ENCODE peak calls at places on chromosome 1, in four cellular contexts. H is aorta, C is uterus, P is body of pancreas. E is an unnamed sample.

GRCh38 chr1:171292799-171293198 is 21.2 kb upstream of the FMO4 start:
- DNase-seq in H (no peak), C (no peak), P (no peak), E (peak)

GRCh38 chr1:109185990-109186703 is 27.6 kb upstream of the SARS1 start:
- DNase-seq in H (no peak), C (no peak), P (no peak), E (no peak)

GRCh38 chr1:110674337-110675059 is at the start of gene KCNA3:
- DNase-seq in H (peak), C (peak), P (peak), E (peak)

GRCh38 chr1:63732666-63733065 is 41.2 kb upstream of the ROR1 start:
- DNase-seq in H (no peak), C (no peak), P (no peak), E (peak)

GRCh38 chr1:53280486-53280885 is 42.2 kb upstream of the MAGOH start:
- DNase-seq in H (no peak), C (no peak), P (no peak), E (no peak)

GRCh38 chr1:109277434-109278204 is 5.3 kb downstream of the PSRC1 start:
- DNase-seq in H (peak), C (peak), P (peak), E (peak)

GRCh38 chr1:26078286-26079177 is 11.1 kb upstream of the TRIM63 start:
- DNase-seq in H (no peak), C (no peak), P (no peak), E (no peak)

GRCh38 chr1:99906535-99906934 is 56.4 kb downstream of the AGL start:
- DNase-seq in H (no peak), C (no peak), P (no peak), E (no peak)

GRCh38 chr1:119582801-119583200 is 65.3 kb downstream of the ZNF697 start:
- DNase-seq in H (peak), C (no peak), P (peak), E (peak)

GRCh38 chr1:239803666-239804228 is 287.9 kb upstream of the FMN2 start:
- DNase-seq in H (no peak), C (no peak), P (no peak), E (no peak)

GRCh38 chr1:19484338-19484792 is 974 bp downstream of the CAPZB start:
- DNase-seq in H (no peak), C (no peak), P (no peak), E (no peak)

GRCh38 chr1:218546314-218546713 is 201.2 kb downstream of the TGFB2 start:
- DNase-seq in H (no peak), C (no peak), P (no peak), E (peak)

DNA sequence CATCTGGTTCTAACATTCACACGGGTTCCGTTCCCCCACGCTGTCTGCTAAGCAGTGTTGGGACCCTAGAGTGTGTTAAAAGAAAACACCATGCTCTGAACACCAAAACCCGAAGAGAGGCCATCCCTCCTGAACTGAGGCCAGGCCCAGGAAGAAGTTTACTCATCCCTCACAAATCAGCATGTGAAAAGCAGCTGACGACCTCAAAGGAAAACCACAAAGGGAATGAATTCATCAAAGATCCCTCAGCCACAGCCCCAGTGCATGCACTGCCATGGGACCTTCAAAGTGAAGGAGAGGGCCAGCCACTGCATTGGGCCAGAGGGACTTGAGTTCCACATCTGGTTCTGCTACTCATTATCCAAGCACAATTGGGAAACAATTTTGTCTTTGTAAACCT is 7.0 kb upstream of the PSEN2 start:
- DNase-seq in H (no peak), C (no peak), P (no peak), E (peak)
- H3K4me3 ChIP-seq in H (no peak), C (no peak), P (no peak), E (no peak)

DNA sequence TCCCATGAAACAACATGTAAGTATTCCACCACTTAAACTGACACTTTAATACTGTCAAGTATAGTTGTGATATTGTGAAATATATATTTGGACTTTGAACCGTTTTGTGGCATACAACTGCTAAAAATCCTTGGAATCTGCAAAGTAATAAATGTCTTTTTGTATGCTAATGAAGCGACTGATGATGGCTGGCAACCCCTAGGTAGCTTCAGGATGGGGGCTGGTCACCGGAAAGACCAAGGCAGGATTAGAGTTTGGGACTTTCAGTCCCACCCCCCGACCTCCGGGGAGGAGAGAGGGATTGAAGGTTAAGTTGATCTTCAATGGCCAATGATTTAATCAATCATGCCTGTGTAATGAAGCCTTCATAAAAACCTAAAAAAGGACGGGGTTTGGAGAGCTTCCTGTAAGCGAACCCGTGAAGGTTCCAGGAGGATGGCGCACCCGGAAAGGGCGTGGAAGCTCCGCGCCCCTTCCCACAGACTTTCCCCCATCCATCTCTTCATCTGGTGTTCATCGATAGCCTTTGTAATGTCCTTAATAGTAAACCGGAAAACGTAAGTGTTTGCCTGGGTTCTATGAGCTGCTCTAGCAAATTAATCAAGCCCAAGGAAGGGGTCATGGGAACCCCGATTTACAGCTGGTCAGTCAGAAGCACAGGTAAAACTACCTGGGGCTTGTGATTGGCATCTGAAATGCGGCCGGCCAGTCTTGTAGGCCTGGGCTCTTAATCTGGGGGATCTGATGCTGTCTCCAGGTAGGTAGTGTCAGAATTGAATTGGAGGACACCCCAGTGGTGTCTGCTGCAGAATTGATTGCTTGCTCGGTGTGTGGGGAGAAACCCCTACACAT is 1.8 kb upstream of the ZNF281 start:
- DNase-seq in H (no peak), C (no peak), P (no peak), E (no peak)
- H3K4me3 ChIP-seq in H (no peak), C (no peak), P (no peak), E (no peak)

DNA sequence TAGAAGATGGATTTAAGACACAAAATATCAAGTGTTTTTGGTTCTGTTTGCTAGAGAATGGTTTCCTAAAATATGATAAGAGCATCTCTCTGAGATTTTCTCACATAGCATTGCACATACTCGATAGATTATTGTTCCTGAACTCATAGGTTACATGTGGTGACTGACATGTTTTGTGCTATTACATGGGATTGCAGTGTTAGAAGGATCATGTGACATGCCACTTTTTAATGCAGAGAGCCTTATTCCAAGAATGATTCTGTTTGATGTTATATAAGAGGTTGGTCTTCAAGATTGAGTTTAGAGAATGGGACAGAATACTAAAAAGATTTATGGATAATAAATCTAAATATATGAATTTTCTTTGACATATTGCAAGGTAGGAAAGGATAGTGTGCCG is 34.4 kb upstream of the SPAG17 start:
- DNase-seq in H (no peak), C (no peak), P (no peak), E (no peak)
- H3K4me3 ChIP-seq in H (no peak), C (no peak), P (no peak), E (no peak)

GRCh38 chr1:183125279-183125999 is 60.6 kb upstream of the LAMC2 start:
- DNase-seq in H (no peak), C (no peak), P (no peak), E (no peak)
- H3K4me3 ChIP-seq in H (no peak), C (no peak), P (no peak), E (no peak)

GRCh38 chr1:107243461-107243860 is 102.6 kb downstream of the NTNG1 start:
- DNase-seq in H (no peak), C (no peak), P (no peak), E (no peak)

GRCh38 chr1:107246775-107247345 is 106.0 kb downstream of the NTNG1 start:
- DNase-seq in H (no peak), C (no peak), P (no peak), E (no peak)

GRCh38 chr1:107247679-107248078 is 106.8 kb downstream of the NTNG1 start:
- DNase-seq in H (no peak), C (no peak), P (no peak), E (no peak)

GRCh38 chr1:107250169-107250568 is 109.3 kb downstream of the NTNG1 start:
- DNase-seq in H (no peak), C (no peak), P (no peak), E (no peak)

DNA sequence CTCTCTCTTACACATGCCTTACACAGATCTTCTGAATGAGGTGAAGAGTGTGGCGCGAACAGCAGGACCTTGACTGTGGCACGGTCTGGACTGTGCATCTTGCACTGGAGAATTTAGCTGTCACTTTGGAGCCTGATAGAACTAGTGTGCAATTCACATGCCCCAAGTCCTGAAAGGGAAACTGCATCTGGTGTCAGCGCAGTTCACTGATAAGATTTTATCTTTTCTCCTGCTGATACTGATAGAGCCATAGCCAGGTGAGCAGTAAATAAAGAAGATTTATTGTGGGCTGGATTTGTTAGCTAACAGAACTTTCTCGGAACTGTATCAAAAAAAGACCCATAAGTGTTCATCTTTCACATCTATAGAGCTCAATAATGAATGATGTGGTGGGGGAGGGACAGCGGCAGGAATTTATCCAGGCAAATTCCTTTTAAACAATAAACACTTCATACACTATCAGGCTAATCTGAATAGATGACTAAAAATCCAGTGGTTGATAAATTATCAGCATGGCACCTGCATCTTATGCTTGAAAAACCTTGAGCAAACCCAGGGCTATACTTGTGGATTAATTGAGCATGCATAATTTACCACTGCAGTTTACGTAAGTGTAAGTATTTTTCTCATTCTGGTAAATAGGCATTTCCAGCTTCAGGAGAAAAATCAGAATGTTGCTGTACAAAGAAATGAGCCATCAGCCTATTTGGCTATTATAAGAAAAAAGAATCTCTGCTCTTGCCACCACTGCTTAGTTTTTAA is 104.1 kb downstream of the NTNG1 start:
- DNase-seq in H (no peak), C (no peak), P (no peak), E (no peak)
- H3K4me3 ChIP-seq in H (no peak), C (no peak), P (no peak), E (no peak)

GRCh38 chr1:115338457-115338820 is 390 bp upstream of the NGF start:
- DNase-seq in H (peak), C (no peak), P (no peak), E (no peak)
- H3K4me3 ChIP-seq in H (no peak), C (peak), P (no peak), E (peak)

E was measured in osteoblast.